ENCODE peak calls at places on chromosomes 13 and 19, in eight cellular contexts. U, X, N, F, M, W, L and G are unnamed samples.

GRCh38 chr19:24159707-24160106 is 72.7 kb downstream of the ZNF254 start:
- DNase-seq in W (no peak), X (no peak), F (no peak), L (no peak), M (no peak), N (peak), U (no peak), G (no peak)

GRCh38 chr19:2424686-2425621 is 2.4 kb downstream of the TIMM13 start:
- DNase-seq in N (peak), F (no peak), X (no peak), M (peak), L (no peak), U (no peak), W (no peak), G (no peak)

GRCh38 chr19:18379803-18380747 is 5.9 kb upstream of the GDF15 start:
- DNase-seq in F (peak), U (peak), W (no peak), L (no peak), M (peak), N (peak), X (peak), G (no peak)

GRCh38 chr19:19552811-19553210 is 14.7 kb downstream of the CILP2 start:
- DNase-seq in U (no peak), M (peak), X (no peak), F (no peak), N (no peak), W (no peak), L (no peak), G (no peak)

GRCh38 chr19:4474504-4475136 is 2.5 kb downstream of the HDGFL2 start:
- DNase-seq in M (no peak), X (no peak), W (no peak), N (peak), U (no peak), L (no peak), F (no peak), G (peak)

GRCh38 chr13:100611678-100612492 is 23.3 kb upstream of the GGACT start:
- DNase-seq in U (no peak), L (no peak), W (no peak), F (no peak), X (no peak), N (peak), M (no peak), G (no peak)

GRCh38 chr19:3670258-3670795 is 29.9 kb downstream of the PIP5K1C start:
- DNase-seq in M (no peak), F (peak), L (no peak), U (peak), N (no peak), X (peak), W (no peak), G (no peak)

GRCh38 chr13:107373551-107373950 is 805.6 kb upstream of the ARGLU1 start:
- DNase-seq in X (no peak), U (no peak), M (no peak), W (no peak), N (peak), L (no peak), F (no peak), G (no peak)

DNA sequence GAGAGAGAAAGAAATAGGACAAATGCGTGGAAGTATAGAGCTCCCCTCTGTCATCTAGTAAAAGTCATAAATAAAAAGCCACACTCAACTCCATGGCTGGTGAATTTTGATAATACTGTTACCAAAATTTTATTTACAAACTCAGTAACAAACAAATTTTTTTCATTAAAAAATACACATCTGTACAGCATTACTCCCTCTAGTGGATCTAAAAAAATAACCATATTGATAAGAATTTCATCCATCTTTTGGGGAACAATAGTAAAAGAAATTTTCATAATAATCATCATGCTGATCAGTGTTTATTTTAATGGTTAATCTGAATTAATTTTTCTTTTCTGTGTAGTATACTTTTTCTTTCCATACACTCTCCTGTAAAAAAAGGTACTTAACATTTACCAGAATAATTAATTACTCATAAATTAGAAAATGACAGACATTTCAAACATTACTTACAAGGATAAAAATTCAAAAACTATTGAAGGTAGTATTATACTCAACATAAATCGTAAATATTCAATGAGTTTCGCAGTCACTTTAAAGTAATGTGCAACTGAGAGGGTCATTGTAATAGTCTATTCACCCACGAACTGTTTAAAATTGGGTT is 173.5 kb upstream of the LSM14A start:
- DNase-seq in M (no peak), W (no peak), F (no peak), L (no peak), X (no peak), N (no peak), U (no peak), G (no peak)
- TF ChIP-seq CTCF in M (peak), W (peak), F (peak), L (no peak), X (no peak), N (peak), U (peak), G (peak)

DNA sequence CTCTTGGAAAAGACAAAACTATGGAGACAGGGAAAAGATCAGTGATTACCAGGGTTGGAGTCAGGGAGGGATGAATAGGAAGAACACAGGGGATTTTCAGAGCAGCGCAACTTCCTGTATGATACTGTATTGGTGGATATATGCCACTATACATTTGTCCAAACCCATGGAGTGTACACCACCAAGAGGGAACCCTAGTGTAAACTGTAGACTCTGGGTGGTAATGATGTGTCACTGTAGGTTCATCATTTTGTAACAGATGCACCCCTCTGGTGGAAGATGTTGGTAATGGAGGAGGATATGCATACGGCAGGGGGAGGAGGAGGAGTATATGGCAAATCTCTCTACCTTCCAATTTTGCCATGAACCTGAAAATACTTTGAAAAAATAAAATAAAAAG is 68.1 kb downstream of the UFM1 start:
- DNase-seq in L (no peak), X (no peak), W (no peak), F (no peak), N (peak), U (no peak), M (peak), G (no peak)
- TF ChIP-seq CTCF in L (peak), X (no peak), W (no peak), F (peak), N (peak), U (no peak), M (no peak), G (no peak)

DNA sequence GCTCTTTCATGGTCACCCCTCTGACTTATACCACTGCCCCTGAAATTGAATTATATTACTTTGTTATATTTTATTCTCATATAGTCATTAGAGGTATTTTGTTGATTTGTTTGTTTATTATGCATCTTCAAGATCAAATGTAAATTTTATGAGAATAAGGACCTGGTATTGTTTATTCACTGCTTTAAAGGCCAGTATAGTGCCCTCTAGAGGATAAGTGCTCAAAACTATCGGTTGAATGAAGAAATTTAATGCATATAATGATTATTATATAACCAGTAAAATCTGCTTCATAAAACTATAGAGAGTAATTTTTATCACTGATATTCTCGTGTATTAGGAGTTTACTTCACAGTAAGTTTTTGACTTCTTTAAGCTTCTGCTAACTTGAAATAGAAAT is 1401.9 kb downstream of the SLITRK1 start:
- DNase-seq in X (no peak), U (no peak), M (no peak), L (no peak), F (no peak), N (no peak), W (no peak), G (no peak)
- TF ChIP-seq CTCF in X (no peak), U (no peak), M (no peak), L (no peak), F (no peak), N (peak), W (no peak), G (no peak)

GRCh38 chr19:53844849-53845246 is 20.7 kb upstream of the NLRP12 start:
- DNase-seq in M (peak), F (no peak), U (no peak), L (no peak), N (no peak), X (no peak), W (no peak), G (no peak)

GRCh38 chr19:53847555-53847954 is 20.1 kb upstream of the MYADM start:
- DNase-seq in X (no peak), F (no peak), M (no peak), L (no peak), N (no peak), W (no peak), U (no peak), G (no peak)

GRCh38 chr19:53853707-53854106 is 14.0 kb upstream of the MYADM start:
- DNase-seq in X (no peak), W (no peak), M (no peak), N (no peak), U (no peak), F (no peak), L (no peak), G (no peak)

DNA sequence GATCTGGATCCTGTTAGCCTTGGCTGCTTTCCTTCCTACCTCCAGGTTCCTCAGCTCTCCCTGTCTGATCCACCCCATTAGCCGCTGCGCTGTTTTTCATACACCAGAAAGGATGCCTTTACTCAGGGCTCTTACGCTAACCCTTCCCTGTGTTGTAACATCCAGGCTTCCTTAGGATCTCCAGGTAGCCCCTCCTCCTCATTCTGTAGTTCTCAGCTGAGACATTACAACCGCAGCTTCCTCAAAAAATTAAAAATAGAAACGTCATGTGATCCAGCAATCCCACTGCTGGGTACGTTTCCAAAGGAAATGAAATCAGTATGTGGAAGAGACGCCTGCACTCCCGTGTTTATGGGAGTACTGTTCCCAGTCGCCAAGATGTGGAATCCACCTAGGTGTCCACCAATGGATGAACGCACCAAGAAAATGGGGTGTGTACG is 18.4 kb upstream of the MYADM start:
- DNase-seq in U (no peak), N (no peak), X (no peak), M (peak), W (no peak), F (no peak), L (no peak), G (no peak)
- TF ChIP-seq CTCF in U (no peak), N (no peak), X (no peak), M (no peak), W (no peak), F (no peak), L (no peak), G (no peak)

GRCh38 chr13:32586022-32586900 is at the start of gene PDS5B:
- DNase-seq in L (peak), U (peak), X (peak), M (peak), N (peak), F (peak), W (peak), G (peak)
- TF ChIP-seq CTCF in L (peak), U (peak), X (peak), M (peak), N (peak), F (peak), W (peak), G (peak)

DNA sequence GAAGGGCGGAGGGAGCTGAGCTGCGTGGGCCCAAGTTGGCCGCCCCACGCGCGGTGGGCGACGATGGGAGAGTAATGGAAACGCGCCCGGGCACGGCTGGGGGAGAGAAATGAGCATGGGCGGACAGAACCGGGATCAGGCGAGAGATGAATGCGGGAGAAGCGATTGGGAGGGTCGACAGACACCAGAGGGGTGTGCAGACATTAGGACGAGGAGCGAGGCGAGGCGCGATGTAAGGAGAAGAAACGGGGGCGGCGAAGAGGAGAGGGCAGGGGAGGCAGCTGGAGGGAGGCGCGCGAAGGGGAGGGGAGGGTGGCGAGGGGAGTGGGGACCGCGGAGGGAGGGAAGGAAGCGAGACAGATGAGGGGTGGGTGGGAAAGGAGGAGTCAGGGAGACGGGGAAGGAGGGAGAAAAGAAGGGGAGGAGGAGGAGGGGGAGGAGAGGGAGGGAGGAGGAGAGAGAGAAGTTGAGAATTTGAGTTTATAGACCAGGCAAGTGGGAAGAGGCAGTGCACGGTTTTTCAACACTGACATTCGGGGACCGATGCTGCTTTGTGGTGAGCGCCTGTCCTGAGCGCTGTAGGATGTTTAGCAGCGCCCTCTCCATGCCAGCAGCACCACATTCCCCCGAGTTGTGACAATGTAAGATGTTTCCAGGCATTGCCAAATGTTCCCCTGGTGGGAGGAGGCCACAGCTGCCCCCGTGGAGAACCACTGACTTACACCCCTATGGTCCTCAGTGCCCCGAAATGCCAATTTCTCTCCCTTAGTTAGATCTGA is at the start of gene SHISA7:
- DNase-seq in L (no peak), F (no peak), U (no peak), X (no peak), W (no peak), N (no peak), M (peak), G (no peak)
- TF ChIP-seq CTCF in L (no peak), F (no peak), U (no peak), X (no peak), W (no peak), N (no peak), M (no peak), G (no peak)

GRCh38 chr13:46103037-46103436 is 1.8 kb downstream of the CPB2 start:
- DNase-seq in F (no peak), L (no peak), X (no peak), W (no peak), N (no peak), U (no peak), M (no peak), G (no peak)

GRCh38 chr13:46100191-46100877 is 4.5 kb downstream of the CPB2 start:
- DNase-seq in X (no peak), F (no peak), U (no peak), W (no peak), L (peak), M (no peak), N (no peak), G (no peak)

GRCh38 chr13:46101002-46101401 is 3.8 kb downstream of the CPB2 start:
- DNase-seq in M (no peak), X (no peak), W (no peak), U (no peak), F (no peak), N (no peak), L (no peak), G (no peak)

GRCh38 chr13:46104868-46105267 is at the start of gene CPB2:
- DNase-seq in F (no peak), W (no peak), M (no peak), N (no peak), U (no peak), L (no peak), X (no peak), G (no peak)

DNA sequence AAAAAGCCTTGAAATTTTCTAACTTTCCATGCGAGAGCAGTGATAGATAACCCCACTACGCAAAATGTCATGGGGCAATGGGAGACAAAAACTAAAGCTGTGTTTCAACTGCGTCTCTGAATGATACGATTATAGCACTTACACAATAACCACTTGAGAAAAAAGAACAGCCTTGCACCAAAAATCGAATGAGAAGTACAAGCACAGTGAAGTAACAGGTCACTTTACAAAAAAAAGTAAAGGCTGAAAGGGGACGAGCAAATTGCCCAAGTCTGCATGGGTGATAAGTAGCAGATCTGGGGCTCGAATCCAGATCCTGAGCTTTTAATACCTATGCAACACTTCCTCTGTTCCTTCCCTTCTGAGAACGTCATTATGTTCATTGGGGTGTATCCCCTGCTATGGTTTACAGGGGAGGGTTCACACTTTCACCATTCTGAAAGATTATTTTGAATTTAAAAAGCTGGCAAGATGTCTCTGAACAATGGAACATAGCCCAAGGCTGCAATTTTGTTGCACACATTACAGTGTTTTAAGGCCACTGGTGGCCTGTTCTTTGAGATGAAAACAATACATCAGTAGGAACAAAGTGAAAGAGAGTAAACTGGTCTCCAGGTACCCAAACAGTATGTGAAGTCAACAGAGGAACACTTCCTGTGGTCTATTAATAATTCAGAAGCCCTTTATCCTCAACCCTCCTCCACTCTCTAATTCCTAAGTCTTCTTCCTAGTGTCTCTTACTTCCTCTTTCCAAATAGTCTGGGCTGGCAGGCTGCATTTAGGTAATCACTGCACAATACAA is 3.1 kb downstream of the CPB2 start:
- DNase-seq in X (no peak), M (no peak), W (no peak), U (no peak), N (no peak), L (no peak), F (no peak), G (no peak)
- TF ChIP-seq CTCF in X (no peak), M (no peak), W (no peak), U (no peak), N (no peak), L (no peak), F (no peak), G (no peak)